ENCODE peak calls at places on chromosomes 4 and X, in six cellular contexts. B is T-cell; U is choroid plexus epithelial cell; L is NCI-H1105; M is stimulated activated naive CD8-positive, alpha-beta T cell treated with anti-CD3 and anti-CD28 coated beads, Interleukin-15, Interleukin-2, amounts not matched to agents 100 U/mL and 50 U/mL, for 24 hours; H is brain pericyte. S is an unnamed sample.

GRCh38 chr4:119238068-119238722 is 25.7 kb downstream of the USP53 start:
- DNase-seq in B (no peak), U (peak; percentile 23), L (no peak), M (peak; percentile 8), H (no peak), S (no peak)

GRCh38 chrX:56800801-56801200 is 71.8 kb downstream of the NBDY start:
- DNase-seq in B (peak; percentile 55), U (no peak), L (no peak), M (peak; percentile 43), H (no peak), S (no peak)

GRCh38 chrX:56232221-56233082 is at the start of gene KLF8:
- DNase-seq in B (peak; percentile 18), U (no peak), L (no peak), M (peak; percentile 44), H (no peak), S (no peak)

GRCh38 chr4:135382280-135382679 is 1180.7 kb upstream of the PABPC4L start:
- DNase-seq in B (no peak), U (peak; percentile 85), L (no peak), M (no peak), H (no peak), S (no peak)

GRCh38 chrX:123860983-123861382 is 1.1 kb downstream of the XIAP start:
- DNase-seq in B (no peak), U (peak; percentile 35), L (peak; percentile 1), M (no peak), H (no peak), S (no peak)

GRCh38 chrX:101659601-101660063 is at the start of gene ARMCX2:
- DNase-seq in B (no peak), U (peak; percentile 75), L (peak; percentile 57), M (peak; percentile 21), H (no peak), S (no peak)

GRCh38 chrX:17839269-17839668 is 21.8 kb downstream of the RAI2 start:
- DNase-seq in B (no peak), U (no peak), L (no peak), M (no peak), H (no peak), S (no peak)

GRCh38 chr4:2819244-2820215 is 24.1 kb upstream of the ADD1 start:
- DNase-seq in B (no peak), U (no peak), L (no peak), M (no peak), H (no peak), S (no peak)

GRCh38 chr4:58749206-58749605 is 1639.0 kb upstream of the IGFBP7 start:
- DNase-seq in B (no peak), U (no peak), L (no peak), M (no peak), H (no peak), S (no peak)

GRCh38 chrX:120000490-120001246 is 57.1 kb upstream of the NKAP start:
- DNase-seq in B (no peak), U (peak; percentile 5), L (no peak), M (peak; percentile 19), H (no peak), S (no peak)

GRCh38 chr4:82678046-82678445 is 116.3 kb upstream of the TMEM150C start:
- DNase-seq in B (no peak), U (peak; percentile 46), L (no peak), M (no peak), H (no peak), S (no peak)

GRCh38 chrX:53280703-53281320 is 572 bp downstream of the IQSEC2 start:
- DNase-seq in B (no peak), U (peak; percentile 49), L (no peak), M (no peak), H (no peak), S (no peak)

GRCh38 chrX:153519569-153520285 is 2.3 kb downstream of the ATP2B3 start:
- DNase-seq in B (no peak), U (peak; percentile 26), L (no peak), M (no peak), H (no peak), S (no peak)

GRCh38 chr4:84814100-84814750 is 152.3 kb downstream of the WDFY3 start:
- DNase-seq in B (no peak), U (peak; percentile 94), L (no peak), M (no peak), H (peak; percentile 15), S (no peak)

GRCh38 chr4:26566027-26566578 is 17.8 kb upstream of the TBC1D19 start:
- DNase-seq in B (no peak), U (no peak), L (no peak), M (no peak), H (no peak), S (no peak)

GRCh38 chrX:63686878-63687714 is 97.9 kb downstream of the ARHGEF9 start:
- DNase-seq in B (peak; percentile 7), U (peak; percentile 58), L (peak; percentile 6), M (no peak), H (peak; percentile 5), S (peak; percentile 21)

GRCh38 chrX:46788902-46789301 is 30.0 kb upstream of the SLC9A7 start:
- DNase-seq in B (no peak), U (peak; percentile 46), L (no peak), M (no peak), H (no peak), S (no peak)

GRCh38 chrX:9770319-9770718 is 4.7 kb upstream of the GPR143 start:
- DNase-seq in B (no peak), U (no peak), L (no peak), M (no peak), H (no peak), S (no peak)

GRCh38 chrX:119647552-119648420 is 41.6 kb upstream of the NKRF start:
- DNase-seq in B (peak; percentile 5), U (no peak), L (no peak), M (peak; percentile 61), H (no peak), S (no peak)

GRCh38 chr4:175377203-175377602 is 434.9 kb downstream of the GPM6A start:
- DNase-seq in B (no peak), U (no peak), L (no peak), M (no peak), H (no peak), S (no peak)

GRCh38 chr4:93065790-93066189 is 762.0 kb downstream of the GRID2 start:
- DNase-seq in B (no peak), U (no peak), L (no peak), M (no peak), H (no peak), S (no peak)

GRCh38 chr4:1794809-1795303 is 1.8 kb downstream of the FGFR3 start:
- DNase-seq in B (no peak), U (no peak), L (no peak), M (peak; percentile 17), H (no peak), S (no peak)

GRCh38 chr4:41264212-41264611 is 7.5 kb downstream of the UCHL1 start:
- DNase-seq in B (no peak), U (no peak), L (no peak), M (no peak), H (no peak), S (no peak)